ENCODE peak calls at places on chromosomes 5 and 9, in six cellular contexts. I, F, D, N, V and R are unnamed samples.

GRCh38 chr9:133107961-133108793 is 12.9 kb downstream of the RALGDS start:
- DNase-seq in I (no peak), F (no peak), D (no peak), N (no peak), V (peak), R (no peak)

GRCh38 chr9:107215381-107215780 is 67.7 kb upstream of the RAD23B start:
- DNase-seq in I (no peak), F (no peak), D (peak), N (no peak), V (no peak), R (no peak)

GRCh38 chr5:132464155-132464939 is 26.2 kb downstream of the IRF1 start:
- DNase-seq in I (no peak), F (peak), D (no peak), N (no peak), V (peak), R (no peak)

GRCh38 chr9:4490705-4491620 is 695 bp downstream of the SLC1A1 start:
- DNase-seq in I (no peak), F (no peak), D (no peak), N (no peak), V (no peak), R (no peak)

GRCh38 chr9:20835364-20836286 is 151.6 kb downstream of the FOCAD start:
- DNase-seq in I (no peak), F (no peak), D (no peak), N (no peak), V (no peak), R (no peak)

GRCh38 chr5:29023541-29023940 is 1985.2 kb upstream of the CDH9 start:
- DNase-seq in I (no peak), F (no peak), D (no peak), N (no peak), V (no peak), R (no peak)

GRCh38 chr9:118882674-118883073 is 486.6 kb downstream of the BRINP1 start:
- DNase-seq in I (no peak), F (no peak), D (no peak), N (no peak), V (no peak), R (no peak)

GRCh38 chr5:90293931-90294330 is 115.6 kb downstream of the CETN3 start:
- DNase-seq in I (no peak), F (no peak), D (no peak), N (no peak), V (no peak), R (no peak)

GRCh38 chr5:123007292-123007691 is 29.2 kb downstream of the PPIC start:
- DNase-seq in I (no peak), F (no peak), D (no peak), N (no peak), V (no peak), R (no peak)

GRCh38 chr9:125430611-125431305 is 169.1 kb downstream of the GAPVD1 start:
- DNase-seq in I (no peak), F (no peak), D (no peak), N (no peak), V (no peak), R (no peak)

GRCh38 chr5:100430268-100430900 is 104.8 kb upstream of the FAM174A start:
- DNase-seq in I (peak), F (peak), D (peak), N (no peak), V (no peak), R (no peak)

GRCh38 chr5:106376522-106376921 is 1294.2 kb downstream of the EFNA5 start:
- DNase-seq in I (no peak), F (no peak), D (no peak), N (no peak), V (no peak), R (no peak)

GRCh38 chr5:55220433-55221185 is 6.5 kb downstream of the MCIDAS start:
- DNase-seq in I (no peak), F (no peak), D (no peak), N (no peak), V (no peak), R (no peak)

GRCh38 chr9:90991953-90992352 is 190.3 kb downstream of the SYK start:
- DNase-seq in I (no peak), F (no peak), D (no peak), N (no peak), V (no peak), R (no peak)

GRCh38 chr9:9142001-9142400 is 1342.4 kb upstream of the DMAC1 start:
- DNase-seq in I (no peak), F (no peak), D (no peak), N (no peak), V (no peak), R (no peak)

GRCh38 chr9:125758986-125759811 is 12.0 kb downstream of the PBX3 start:
- DNase-seq in I (no peak), F (no peak), D (no peak), N (no peak), V (peak), R (no peak)

GRCh38 chr5:96601200-96601599 is 61.0 kb upstream of the CAST start:
- DNase-seq in I (no peak), F (no peak), D (no peak), N (no peak), V (no peak), R (no peak)

GRCh38 chr5:96597441-96598020 is 64.6 kb upstream of the CAST start:
- DNase-seq in I (no peak), F (no peak), D (no peak), N (no peak), V (no peak), R (no peak)

GRCh38 chr5:96590796-96591195 is 71.4 kb upstream of the CAST start:
- DNase-seq in I (no peak), F (no peak), D (no peak), N (no peak), V (no peak), R (no peak)

GRCh38 chr5:96595300-96596090 is 66.7 kb upstream of the CAST start:
- DNase-seq in I (no peak), F (no peak), D (no peak), N (no peak), V (no peak), R (no peak)
- TF ChIP-seq CTCF in I (no peak), F (peak), D (peak), N (peak), V (peak), R (no peak)

DNA sequence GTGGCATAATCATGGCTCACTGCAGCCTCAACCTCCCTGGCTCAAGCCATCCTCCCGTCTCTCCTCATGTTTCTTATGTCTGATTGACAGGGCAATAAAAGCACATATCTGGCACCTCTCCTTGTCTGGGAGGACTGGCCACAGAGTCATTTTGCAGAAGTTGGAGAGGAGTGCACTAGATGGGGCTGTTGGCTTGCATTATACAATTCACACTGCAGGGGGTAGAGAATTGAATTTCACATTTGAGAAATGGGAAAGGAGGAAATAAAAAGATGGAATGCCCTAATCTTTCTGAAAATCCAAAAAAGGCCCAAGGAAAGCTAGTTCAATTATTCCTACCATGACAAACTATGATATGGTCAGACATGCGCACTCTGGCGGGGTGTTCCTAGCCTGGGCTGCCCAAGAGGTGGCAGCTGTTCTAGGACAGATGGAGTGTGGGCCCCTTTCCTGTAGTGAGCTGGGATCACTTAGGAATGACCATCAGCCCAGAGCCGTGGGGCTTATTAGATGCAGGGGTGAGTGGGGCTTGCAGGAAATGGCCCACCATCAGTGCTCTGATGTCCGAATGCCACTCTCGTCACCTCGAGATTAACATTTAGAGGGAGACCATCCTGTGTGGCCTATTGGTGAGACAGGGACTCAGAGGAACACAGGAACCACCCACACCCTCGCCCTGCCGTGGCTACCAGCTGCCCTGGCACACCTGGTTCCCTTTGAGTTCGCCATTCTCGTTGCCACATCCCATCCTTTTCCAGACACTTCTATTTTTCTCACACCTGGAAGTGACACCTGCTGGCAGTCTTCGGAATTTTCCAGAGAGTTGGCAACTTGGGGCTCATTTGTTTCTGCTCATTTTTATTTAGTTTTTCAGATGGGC is 21.8 kb upstream of the ANKRD18A start:
- DNase-seq in I (peak), F (no peak), D (peak), N (no peak), V (no peak), R (no peak)
- TF ChIP-seq CTCF in I (peak), F (no peak), D (peak), N (peak), V (no peak), R (no peak)

GRCh38 chr5:126301056-126301455 is 122.2 kb upstream of the GRAMD2B start:
- DNase-seq in I (no peak), F (no peak), D (no peak), N (no peak), V (no peak), R (no peak)

GRCh38 chr5:126300293-126300692 is 122.9 kb upstream of the GRAMD2B start:
- DNase-seq in I (no peak), F (no peak), D (no peak), N (no peak), V (no peak), R (no peak)
- TF ChIP-seq CTCF in I (no peak), F (no peak), D (no peak), N (no peak), V (no peak), R (no peak)

DNA sequence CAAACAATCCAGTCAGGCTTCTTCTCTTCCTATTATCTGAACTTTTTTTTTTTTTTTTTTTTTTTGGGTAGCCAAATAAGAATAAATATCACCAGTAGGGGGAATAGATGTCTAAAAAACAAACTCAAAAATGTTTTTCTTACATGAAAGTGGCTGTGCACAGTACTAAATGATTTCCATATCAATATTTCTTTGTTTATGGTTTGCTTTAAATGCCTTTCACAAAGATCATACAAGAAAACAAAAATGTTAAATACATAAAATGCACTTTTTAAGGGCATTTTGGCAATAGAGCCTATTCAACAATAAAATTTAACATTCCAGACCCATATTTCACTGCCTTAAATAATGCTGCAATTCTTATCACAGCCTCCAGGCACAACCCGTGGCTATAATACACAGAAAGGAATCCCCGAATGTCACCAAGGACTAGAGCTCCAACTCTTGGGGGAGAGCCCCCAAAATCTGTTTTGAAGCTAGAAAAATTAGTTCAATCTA is 91.1 kb upstream of the TBCA start:
- DNase-seq in I (peak), F (no peak), D (no peak), N (no peak), V (no peak), R (no peak)
- TF ChIP-seq CTCF in I (peak), F (no peak), D (peak), N (peak), V (no peak), R (no peak)

GRCh38 chr5:72300590-72301339 is 19.3 kb downstream of the MRPS27 start:
- DNase-seq in I (no peak), F (no peak), D (no peak), N (no peak), V (no peak), R (no peak)
- TF ChIP-seq CTCF in I (no peak), F (no peak), D (no peak), N (no peak), V (no peak), R (no peak)

GRCh38 chr5:58106754-58107410 is 353.0 kb downstream of the PLK2 start:
- DNase-seq in I (no peak), F (no peak), D (no peak), N (no peak), V (no peak), R (no peak)

GRCh38 chr5:58108507-58108906 is 351.4 kb downstream of the PLK2 start:
- DNase-seq in I (no peak), F (no peak), D (no peak), N (no peak), V (no peak), R (no peak)

GRCh38 chr5:58113172-58113571 is 346.7 kb downstream of the PLK2 start:
- DNase-seq in I (no peak), F (no peak), D (no peak), N (no peak), V (no peak), R (no peak)

GRCh38 chr5:58105836-58106235 is 354.1 kb downstream of the PLK2 start:
- DNase-seq in I (no peak), F (no peak), D (no peak), N (no peak), V (no peak), R (no peak)

GRCh38 chr5:58107704-58108103 is 352.2 kb downstream of the PLK2 start:
- DNase-seq in I (no peak), F (no peak), D (no peak), N (no peak), V (no peak), R (no peak)
- TF ChIP-seq CTCF in I (no peak), F (no peak), D (no peak), N (no peak), V (no peak), R (no peak)

GRCh38 chr9:6833518-6834192 is 75.9 kb downstream of the KDM4C start:
- DNase-seq in I (no peak), F (no peak), D (no peak), N (no peak), V (no peak), R (no peak)

GRCh38 chr9:6834306-6834705 is 76.5 kb downstream of the KDM4C start:
- DNase-seq in I (no peak), F (no peak), D (no peak), N (no peak), V (no peak), R (no peak)

GRCh38 chr9:6827370-6827949 is 69.7 kb downstream of the KDM4C start:
- DNase-seq in I (peak), F (no peak), D (peak), N (no peak), V (no peak), R (no peak)

DNA sequence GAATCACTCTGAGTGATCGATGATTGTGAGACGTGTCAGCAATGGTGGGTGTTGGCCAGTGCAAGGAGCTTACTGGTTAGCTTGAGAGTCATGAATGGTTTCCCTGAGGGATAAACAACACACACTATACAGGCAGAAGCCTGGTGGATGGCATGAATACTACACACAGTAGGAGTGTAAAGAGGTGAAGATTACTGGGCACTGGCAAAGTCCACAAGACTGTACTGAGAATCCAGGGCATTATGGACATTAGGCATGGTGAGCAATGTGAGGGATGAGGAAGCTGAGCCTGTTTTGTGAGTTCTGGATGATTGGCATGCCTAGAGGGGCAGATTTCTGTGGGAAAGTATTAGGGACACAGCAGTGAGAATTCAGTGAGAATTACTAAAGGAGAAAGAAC is 71.3 kb downstream of the KDM4C start:
- DNase-seq in I (peak), F (no peak), D (peak), N (no peak), V (no peak), R (no peak)
- TF ChIP-seq CTCF in I (no peak), F (no peak), D (no peak), N (no peak), V (no peak), R (no peak)

GRCh38 chr5:62938927-62939326 is 360.3 kb downstream of the LRRC70 start:
- DNase-seq in I (no peak), F (no peak), D (no peak), N (no peak), V (no peak), R (no peak)

GRCh38 chr5:62948294-62948693 is 369.7 kb downstream of the LRRC70 start:
- DNase-seq in I (no peak), F (no peak), D (no peak), N (no peak), V (no peak), R (no peak)

GRCh38 chr5:62937661-62938558 is 359.3 kb downstream of the LRRC70 start:
- DNase-seq in I (no peak), F (no peak), D (no peak), N (no peak), V (no peak), R (no peak)

DNA sequence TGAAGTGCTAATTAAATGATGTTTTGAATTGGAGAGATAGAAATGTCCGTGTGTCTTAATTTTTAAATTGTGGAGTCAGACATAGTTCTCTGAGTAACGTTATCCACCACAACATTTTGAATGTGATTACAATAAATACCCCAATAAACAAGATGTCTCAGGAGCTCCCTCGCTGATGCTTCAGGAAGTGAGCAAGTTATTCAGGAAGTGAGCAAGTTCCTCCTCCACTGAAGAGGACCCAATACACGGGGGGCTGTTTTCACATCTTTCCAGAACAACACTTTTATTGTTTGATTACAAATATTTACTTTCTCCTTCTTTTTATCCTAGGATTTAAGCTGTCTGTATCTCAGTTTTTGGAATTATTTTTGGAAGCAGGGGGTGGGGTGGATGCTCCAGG is 363.8 kb downstream of the LRRC70 start:
- DNase-seq in I (no peak), F (no peak), D (no peak), N (no peak), V (no peak), R (no peak)
- TF ChIP-seq CTCF in I (no peak), F (no peak), D (no peak), N (no peak), V (no peak), R (no peak)